ENCODE peak calls at places on chromosome 15, in four cellular contexts. One of them, this sample, is unnamed.

GRCh38 chr15:42695527-42696071 is 41.3 kb downstream of the CDAN1 start:
- DNase-seq in KBM-7: no peak
- DNase-seq in T-helper 2 cell: no peak
- DNase-seq in effector CD4-positive, alpha-beta T cell: no peak
- DNase-seq in this sample: no peak

GRCh38 chr15:31472636-31473383 is 146.2 kb downstream of the KLF13 start:
- DNase-seq in effector CD4-positive, alpha-beta T cell: peak; percentile 28
- DNase-seq in T-helper 2 cell: no peak
- DNase-seq in KBM-7: peak; percentile 40
- DNase-seq in this sample: no peak

GRCh38 chr15:58521293-58521991 is 89.7 kb downstream of the LIPC start:
- DNase-seq in effector CD4-positive, alpha-beta T cell: no peak
- DNase-seq in T-helper 2 cell: no peak
- DNase-seq in KBM-7: peak; percentile 100
- DNase-seq in this sample: no peak

GRCh38 chr15:74866090-74866489 is 7.1 kb downstream of the SCAMP2 start:
- DNase-seq in effector CD4-positive, alpha-beta T cell: no peak
- DNase-seq in KBM-7: no peak
- DNase-seq in T-helper 2 cell: no peak
- DNase-seq in this sample: peak; percentile 50

GRCh38 chr15:66934315-66934930 is 131.0 kb upstream of the SMAD3 start:
- DNase-seq in effector CD4-positive, alpha-beta T cell: no peak
- DNase-seq in KBM-7: no peak
- DNase-seq in T-helper 2 cell: no peak
- DNase-seq in this sample: no peak

GRCh38 chr15:78065284-78065872 is 12.1 kb downstream of the TBC1D2B start:
- DNase-seq in KBM-7: peak; percentile 87
- DNase-seq in effector CD4-positive, alpha-beta T cell: no peak
- DNase-seq in T-helper 2 cell: no peak
- DNase-seq in this sample: no peak

GRCh38 chr15:68783226-68784054 is 37.3 kb downstream of the ANP32A start:
- DNase-seq in KBM-7: peak; percentile 75
- DNase-seq in effector CD4-positive, alpha-beta T cell: peak; percentile 63
- DNase-seq in T-helper 2 cell: peak; percentile 62
- DNase-seq in this sample: no peak

GRCh38 chr15:99472416-99473145 is 93.2 kb upstream of the MEF2A start:
- DNase-seq in T-helper 2 cell: no peak
- DNase-seq in KBM-7: no peak
- DNase-seq in effector CD4-positive, alpha-beta T cell: no peak
- DNase-seq in this sample: no peak

GRCh38 chr15:68795298-68795848 is 25.3 kb downstream of the ANP32A start:
- DNase-seq in effector CD4-positive, alpha-beta T cell: peak; percentile 62
- DNase-seq in T-helper 2 cell: peak; percentile 46
- DNase-seq in KBM-7: peak; percentile 98
- DNase-seq in this sample: no peak

GRCh38 chr15:72163719-72164118 is 33.9 kb downstream of the GRAMD2A start:
- DNase-seq in effector CD4-positive, alpha-beta T cell: no peak
- DNase-seq in T-helper 2 cell: no peak
- DNase-seq in KBM-7: no peak
- DNase-seq in this sample: no peak

GRCh38 chr15:89195836-89196235 is 25.5 kb downstream of the RLBP1 start:
- DNase-seq in T-helper 2 cell: no peak
- DNase-seq in KBM-7: no peak
- DNase-seq in effector CD4-positive, alpha-beta T cell: no peak
- DNase-seq in this sample: no peak

GRCh38 chr15:70299931-70300858 is 202.5 kb upstream of the TLE3 start:
- DNase-seq in T-helper 2 cell: no peak
- DNase-seq in effector CD4-positive, alpha-beta T cell: peak; percentile 29
- DNase-seq in KBM-7: no peak
- DNase-seq in this sample: no peak